ENCODE peak calls at places on chromosome 2, in five cellular contexts. T is neural progenitor cell; Z is activated naive CD8-positive, alpha-beta T cell treated with anti-CD3 and anti-CD28 coated beads, Interleukin-2, amount 50 U/mL, for 16 hours; C is mesothelial cell of epicardium; Y is T-helper 1 cell. S is an unnamed sample.

GRCh38 chr2:139281124-139281523 is 500.9 kb upstream of the NXPH2 start:
- DNase-seq in T (no peak), Z (no peak), C (no peak), Y (no peak), S (no peak)

GRCh38 chr2:6506311-6507258 is 359.1 kb downstream of the CMPK2 start:
- DNase-seq in T (no peak), Z (no peak), C (no peak), Y (no peak), S (no peak)

GRCh38 chr2:146602856-146603255 is 1242.0 kb upstream of the ACVR2A start:
- DNase-seq in T (no peak), Z (no peak), C (no peak), Y (no peak), S (no peak)

GRCh38 chr2:104768694-104769093 is 85.2 kb upstream of the POU3F3 start:
- DNase-seq in T (no peak), Z (no peak), C (no peak), Y (no peak), S (no peak)

GRCh38 chr2:43082111-43082877 is 144.1 kb downstream of the ZFP36L2 start:
- DNase-seq in T (no peak), Z (no peak), C (no peak), Y (no peak), S (no peak)

GRCh38 chr2:107808986-107809385 is 17.7 kb upstream of the RGPD4 start:
- DNase-seq in T (no peak), Z (no peak), C (no peak), Y (no peak), S (no peak)

GRCh38 chr2:148968776-148969175 is 69.7 kb upstream of the LYPD6B start:
- DNase-seq in T (peak), Z (no peak), C (no peak), Y (no peak), S (no peak)

GRCh38 chr2:1455466-1455865 is 42.2 kb downstream of the TPO start:
- DNase-seq in T (no peak), Z (no peak), C (no peak), Y (no peak), S (no peak)

GRCh38 chr2:109663721-109664120 is 49.6 kb downstream of the SOWAHC start:
- DNase-seq in T (no peak), Z (no peak), C (no peak), Y (no peak), S (no peak)

GRCh38 chr2:1286929-1287328 is 126.3 kb upstream of the TPO start:
- DNase-seq in T (no peak), Z (no peak), C (no peak), Y (no peak), S (no peak)

GRCh38 chr2:171515672-171516298 is 6.5 kb upstream of the CYBRD1 start:
- DNase-seq in T (peak), Z (no peak), C (no peak), Y (no peak), S (no peak)

GRCh38 chr2:215612770-215613169 is 176.9 kb upstream of the FN1 start:
- DNase-seq in T (no peak), Z (no peak), C (no peak), Y (no peak), S (no peak)

S was measured in WTC11.